ENCODE peak calls at places on chromosomes 4 and X, in eight cellular contexts. R is cardiac muscle cell, O is right atrium auricular region, B is mammary epithelial cell, J is HFF-Myc, K is HFFc6, V is sigmoid colon, Q is HCT116. M is an unnamed sample.

GRCh38 chrX:39809326-39809725 is 288.4 kb downstream of the BCOR start:
- DNase-seq in R (no peak), O (no peak), B (peak; percentile 57), J (no peak), K (peak; percentile 85), V (no peak), Q (no peak), M (no peak)

GRCh38 chrX:118571829-118572228 is 76.2 kb downstream of the DOCK11 start:
- DNase-seq in R (peak; percentile 69), O (no peak), B (no peak), J (no peak), K (no peak), V (no peak), Q (no peak), M (no peak)

GRCh38 chr4:108828620-108829019 is 65.8 kb upstream of the ETNPPL start:
- DNase-seq in R (no peak), O (no peak), B (no peak), J (no peak), K (no peak), V (no peak), Q (no peak), M (no peak)

GRCh38 chrX:41661366-41662095 is 27.2 kb upstream of the GPR34 start:
- DNase-seq in R (peak; percentile 26), O (no peak), B (peak; percentile 25), J (no peak), K (peak; percentile 26), V (no peak), Q (no peak), M (no peak)

GRCh38 chrX:53055244-53055849 is 6.8 kb downstream of the GPR173 start:
- DNase-seq in R (no peak), O (no peak), B (no peak), J (no peak), K (no peak), V (no peak), Q (no peak), M (no peak)

GRCh38 chr4:14111730-14112171 is 484.2 kb upstream of the BOD1L1 start:
- DNase-seq in R (peak; percentile 59), O (no peak), B (peak; percentile 90), J (no peak), K (peak; percentile 99), V (no peak), Q (no peak), M (no peak)

GRCh38 chr4:77220841-77221613 is 64.0 kb downstream of the CCNG2 start:
- DNase-seq in R (peak; percentile 95), O (peak; percentile 70), B (no peak), J (no peak), K (peak; percentile 25), V (no peak), Q (no peak), M (no peak)

GRCh38 chr4:129358571-129358970 is 262.6 kb downstream of the C4orf33 start:
- DNase-seq in R (peak; percentile 83), O (no peak), B (peak; percentile 55), J (no peak), K (peak; percentile 54), V (no peak), Q (peak; percentile 26), M (no peak)

GRCh38 chrX:154805696-154806091 is 409 bp upstream of the MPP1 start:
- DNase-seq in R (peak; percentile 51), O (no peak), B (no peak), J (no peak), K (no peak), V (no peak), Q (no peak), M (no peak)

GRCh38 chr4:73650255-73650654 is 30.0 kb upstream of the RASSF6 start:
- DNase-seq in R (no peak), O (no peak), B (peak; percentile 31), J (no peak), K (no peak), V (no peak), Q (no peak), M (no peak)

GRCh38 chr4:150948069-150948468 is 67.0 kb downstream of the LRBA start:
- DNase-seq in R (no peak), O (no peak), B (no peak), J (no peak), K (no peak), V (no peak), Q (no peak), M (no peak)

GRCh38 chrX:11611161-11611560 is 54.6 kb downstream of the ARHGAP6 start:
- DNase-seq in R (no peak), O (no peak), B (no peak), J (no peak), K (no peak), V (no peak), Q (no peak), M (no peak)

GRCh38 chrX:530726-531610 is 99.6 kb upstream of the SHOX start:
- DNase-seq in R (no peak), O (no peak), B (no peak), J (no peak), K (no peak), V (no peak), Q (no peak), M (no peak)

GRCh38 chr4:5890063-5890727 is 2.7 kb downstream of the CRMP1 start:
- DNase-seq in R (no peak), O (no peak), B (no peak), J (no peak), K (no peak), V (no peak), Q (no peak), M (no peak)

GRCh38 chrX:12792711-12793110 is 1.5 kb downstream of the PRPS2 start:
- DNase-seq in R (no peak), O (no peak), B (no peak), J (no peak), K (no peak), V (no peak), Q (no peak), M (no peak)

GRCh38 chr4:15293678-15294077 is 134.2 kb upstream of the C1QTNF7 start:
- DNase-seq in R (no peak), O (no peak), B (no peak), J (no peak), K (no peak), V (no peak), Q (no peak), M (no peak)

GRCh38 chr4:168852387-168852786 is 157.7 kb downstream of the CBR4 start:
- DNase-seq in R (no peak), O (no peak), B (no peak), J (no peak), K (no peak), V (no peak), Q (no peak), M (no peak)

GRCh38 chr4:7351014-7351413 is 83.7 kb downstream of the PSAPL1 start:
- DNase-seq in R (no peak), O (no peak), B (no peak), J (no peak), K (no peak), V (no peak), Q (no peak), M (no peak)

GRCh38 chr4:109952612-109953011 is 39.9 kb downstream of the EGF start:
- DNase-seq in R (no peak), O (no peak), B (no peak), J (no peak), K (no peak), V (no peak), Q (no peak), M (no peak)
- TF ChIP-seq CTCF in R (no peak), O (no peak), B (no peak), J (no peak), K (no peak), V (no peak), Q (no peak), M (no peak)

GRCh38 chr4:41725254-41725653 is 23.3 kb downstream of the PHOX2B start:
- DNase-seq in R (no peak), O (no peak), B (no peak), J (no peak), K (no peak), V (no peak), Q (no peak), M (no peak)
- TF ChIP-seq CTCF in R (no peak), O (no peak), B (peak; percentile 8), J (peak; percentile 19), K (peak; percentile 51), V (no peak), Q (peak; percentile 42), M (no peak)

GRCh38 chr4:70927502-70928139 is 25.5 kb downstream of the MOB1B start:
- DNase-seq in R (no peak), O (no peak), B (no peak), J (no peak), K (no peak), V (no peak), Q (no peak), M (no peak)
- TF ChIP-seq CTCF in R (no peak), O (no peak), B (no peak), J (no peak), K (no peak), V (no peak), Q (no peak), M (no peak)

DNA sequence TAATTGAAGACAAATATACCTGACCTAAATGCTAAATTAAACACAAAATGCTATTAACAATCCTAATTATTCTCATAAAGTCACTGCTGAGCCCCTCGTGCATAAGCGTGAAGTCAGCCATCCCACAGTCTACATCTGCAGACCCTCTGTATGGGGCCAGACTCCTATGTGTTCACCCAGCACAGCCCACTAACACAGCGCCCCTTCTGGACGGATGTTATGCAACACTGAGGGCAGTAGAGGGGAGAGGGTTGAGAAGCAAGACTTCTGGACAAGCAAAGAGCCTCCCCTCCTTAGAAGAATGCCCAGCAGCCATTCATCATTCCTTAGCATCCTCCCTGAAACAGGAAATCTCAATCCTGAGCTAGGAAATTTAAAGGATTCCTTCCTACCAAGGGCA is 7.9 kb downstream of the TRPC3 start:
- DNase-seq in R (no peak), O (no peak), B (no peak), J (no peak), K (no peak), V (no peak), Q (no peak), M (no peak)
- TF ChIP-seq CTCF in R (no peak), O (no peak), B (no peak), J (peak; percentile 63), K (peak; percentile 66), V (no peak), Q (peak; percentile 56), M (no peak)

DNA sequence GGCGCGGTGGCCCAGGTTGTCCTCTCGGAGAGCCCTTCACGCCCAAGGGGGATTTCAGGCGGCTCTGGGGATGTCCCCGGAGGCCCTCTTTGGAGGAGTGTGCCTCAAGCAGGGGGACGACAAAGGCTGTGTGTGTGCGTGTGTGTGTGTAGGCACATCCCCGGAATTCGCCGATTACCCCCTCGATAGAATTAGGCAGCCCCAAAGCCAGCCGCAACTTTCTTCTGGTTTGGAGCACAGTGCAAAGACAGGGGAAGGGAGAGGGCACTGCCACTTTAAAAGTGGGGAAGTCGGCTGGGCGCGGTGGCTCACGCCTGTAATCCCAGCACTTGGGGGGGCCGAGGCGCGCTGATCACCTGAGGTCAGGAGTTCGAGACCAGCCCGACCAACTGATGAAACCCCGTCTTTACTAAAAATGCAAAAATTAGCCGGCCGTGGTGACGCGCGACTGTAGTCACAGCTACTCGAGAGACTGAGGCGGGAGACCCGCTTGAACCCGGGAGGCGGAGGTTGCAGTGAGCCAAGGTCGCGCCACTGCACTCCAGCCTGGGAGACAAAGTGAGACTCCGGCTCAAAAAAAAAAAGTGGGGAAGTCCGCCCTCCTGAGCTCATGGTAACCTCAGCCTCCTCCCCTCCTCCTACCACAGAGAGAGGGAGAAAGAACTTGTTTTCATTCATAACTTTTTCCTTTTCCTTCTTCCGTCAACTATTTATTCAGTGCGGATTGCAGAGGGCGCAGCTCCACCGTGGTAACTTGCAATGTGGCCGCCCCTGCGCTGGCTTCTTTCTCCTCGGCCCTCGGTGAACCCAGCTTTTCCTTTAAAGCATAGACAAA is 2.4 kb downstream of the SPRY1 start:
- DNase-seq in R (peak; percentile 79), O (no peak), B (peak; percentile 77), J (no peak), K (peak; percentile 32), V (peak; percentile 81), Q (peak; percentile 12), M (no peak)
- TF ChIP-seq CTCF in R (no peak), O (peak; percentile 42), B (peak; percentile 40), J (no peak), K (peak; percentile 34), V (no peak), Q (no peak), M (no peak)